ENCODE peak calls at places on chromosome 2, in seven cellular contexts. P, J, X, C, M, D and W are unnamed samples.

GRCh38 chr2:167103757-167104133 is 215.5 kb downstream of the XIRP2 start:
- DNase-seq in D (no peak), C (no peak), M (no peak), J (no peak), P (no peak), X (no peak), W (no peak)

GRCh38 chr2:10065683-10066055 is 14.5 kb downstream of the CYS1 start:
- DNase-seq in C (no peak), X (no peak), P (no peak), M (no peak), D (no peak), J (no peak), W (no peak)

GRCh38 chr2:236019434-236019833 is 148.8 kb downstream of the GBX2 start:
- DNase-seq in M (no peak), X (no peak), D (no peak), P (no peak), J (no peak), C (no peak), W (no peak)

GRCh38 chr2:260507-261161 is 3.2 kb downstream of the SH3YL1 start:
- DNase-seq in J (no peak), M (peak; percentile 67), D (no peak), X (no peak), C (no peak), P (peak; percentile 47), W (no peak)

GRCh38 chr2:151159109-151159690 is 102.5 kb downstream of the RBM43 start:
- DNase-seq in P (no peak), D (no peak), X (no peak), C (no peak), M (peak; percentile 1), J (no peak), W (no peak)

GRCh38 chr2:58920001-58920400 is 678.9 kb upstream of the FANCL start:
- DNase-seq in J (no peak), M (no peak), D (no peak), C (no peak), P (no peak), X (no peak), W (no peak)

GRCh38 chr2:136378712-136379595 is 261.0 kb upstream of the CXCR4 start:
- DNase-seq in J (peak; percentile 53), P (peak; percentile 68), M (no peak), D (peak; percentile 56), C (peak; percentile 71), X (peak; percentile 78), W (peak; percentile 8)

GRCh38 chr2:106158871-106159270 is 35.2 kb downstream of the UXS1 start:
- DNase-seq in X (no peak), D (no peak), M (no peak), P (no peak), C (no peak), J (no peak), W (no peak)

GRCh38 chr2:105782646-105783045 is 37.9 kb downstream of the NCK2 start:
- DNase-seq in P (no peak), J (no peak), M (no peak), C (no peak), X (no peak), D (no peak), W (no peak)

GRCh38 chr2:189018636-189019035 is 44.5 kb downstream of the COL3A1 start:
- DNase-seq in M (peak; percentile 71), J (no peak), X (no peak), P (no peak), C (no peak), D (no peak), W (no peak)

GRCh38 chr2:138184428-138184827 is 220.2 kb downstream of the HNMT start:
- DNase-seq in X (no peak), C (no peak), D (no peak), M (no peak), J (no peak), P (no peak), W (no peak)

GRCh38 chr2:893311-893710 is 57.3 kb upstream of the SNTG2 start:
- DNase-seq in M (no peak), C (no peak), D (no peak), P (peak; percentile 92), X (no peak), J (no peak), W (no peak)

GRCh38 chr2:205751621-205752031 is 69.3 kb downstream of the NRP2 start:
- DNase-seq in D (no peak), J (no peak), X (no peak), M (no peak), P (no peak), C (no peak), W (no peak)

GRCh38 chr2:130819915-130820861 is 16.5 kb upstream of the ARHGEF4 start:
- DNase-seq in D (no peak), J (no peak), M (no peak), P (no peak), X (no peak), C (no peak), W (peak; percentile 39)

GRCh38 chr2:165248238-165248637 is 9.0 kb downstream of the SCN2A start:
- DNase-seq in P (no peak), D (no peak), C (no peak), J (no peak), M (no peak), X (no peak), W (no peak)

GRCh38 chr2:7084601-7085000 is 167.4 kb downstream of the RNF144A start:
- DNase-seq in J (no peak), C (no peak), P (no peak), X (no peak), D (no peak), M (no peak), W (no peak)